ENCODE peak calls at places on chromosome 11, in six cellular contexts. H is HepG2, T is GM12878, E is HCT116, Y is Panc1, J is K562. G is an unnamed sample.

GRCh38 chr11:43579919-43580276 is 100.6 kb upstream of the HSD17B12 start:
- ATAC-seq in J (no peak), T (no peak), H (peak), E (no peak), Y (peak), G (no peak)

GRCh38 chr11:128302425-128303186 is 284.8 kb downstream of the ETS1 start:
- ATAC-seq in T (peak), E (no peak), H (no peak), Y (no peak), J (no peak), G (peak)

GRCh38 chr11:119155733-119156492 is 7.1 kb downstream of the ABCG4 start:
- ATAC-seq in J (peak), H (peak), E (peak), T (peak), Y (peak), G (no peak)

GRCh38 chr11:1156506-1157340 is 1.0 kb upstream of the MUC5AC start:
- ATAC-seq in H (no peak), T (no peak), J (no peak), Y (no peak), E (no peak), G (no peak)

GRCh38 chr11:60396790-60397189 is 531 bp downstream of the MS4A14 start:
- ATAC-seq in Y (no peak), T (peak), H (no peak), E (no peak), J (no peak), G (no peak)

GRCh38 chr11:123653405-123653996 is 923 bp downstream of the SCN3B start:
- ATAC-seq in E (peak), Y (peak), T (no peak), J (peak), H (peak), G (no peak)

GRCh38 chr11:114017723-114018122 is 41.8 kb upstream of the ZBTB16 start:
- ATAC-seq in J (no peak), Y (peak), E (no peak), T (no peak), H (no peak), G (no peak)

GRCh38 chr11:61384271-61385242 is 7.8 kb upstream of the TMEM216 start:
- ATAC-seq in Y (no peak), T (peak), H (peak), E (peak), J (peak), G (no peak)

GRCh38 chr11:6334806-6335205 is 14.5 kb upstream of the CAVIN3 start:
- ATAC-seq in Y (no peak), T (no peak), J (no peak), H (no peak), E (no peak), G (no peak)

GRCh38 chr11:84250834-84251613 is 964.9 kb upstream of the CCDC90B start:
- ATAC-seq in Y (no peak), H (no peak), T (no peak), J (no peak), E (no peak), G (no peak)

GRCh38 chr11:68581439-68581838 is 102.9 kb upstream of the GAL start:
- ATAC-seq in J (no peak), E (no peak), Y (no peak), T (no peak), H (no peak), G (no peak)

GRCh38 chr11:27718346-27718852 is 18.1 kb upstream of the BDNF start:
- ATAC-seq in Y (peak), H (peak), J (no peak), E (peak), T (peak), G (peak)

GRCh38 chr11:86483591-86484163 is 109.0 kb downstream of the CCDC81 start:
- ATAC-seq in Y (peak), T (no peak), J (peak), H (peak), E (peak), G (peak)

GRCh38 chr11:102727890-102728289 is 3.1 kb upstream of the MMP8 start:
- ATAC-seq in Y (peak), H (no peak), J (no peak), E (no peak), T (no peak), G (no peak)

GRCh38 chr11:62054484-62055121 is 69.2 kb upstream of the INCENP start:
- ATAC-seq in Y (no peak), H (peak), T (peak), J (peak), E (peak), G (no peak)

GRCh38 chr11:37597776-37598175 is 999.7 kb upstream of the RAG2 start:
- ATAC-seq in E (no peak), J (no peak), Y (no peak), T (no peak), H (no peak), G (no peak)

GRCh38 chr11:66749091-66749490 is 20.1 kb upstream of the SPTBN2 start:
- ATAC-seq in Y (no peak), T (no peak), E (no peak), H (no peak), J (no peak), G (no peak)

GRCh38 chr11:47143322-47143721 is 33.4 kb downstream of the ARFGAP2 start:
- ATAC-seq in J (no peak), Y (peak), H (no peak), T (no peak), E (no peak), G (peak)

GRCh38 chr11:129302386-129303101 is 73.1 kb upstream of the BARX2 start:
- ATAC-seq in H (no peak), J (no peak), T (no peak), Y (no peak), E (no peak), G (no peak)

GRCh38 chr11:73330569-73331093 is 22.6 kb downstream of the ARHGEF17 start:
- ATAC-seq in T (peak), Y (peak), E (peak), H (peak), J (peak), G (no peak)

GRCh38 chr11:131737357-131737756 is 366.9 kb downstream of the NTM start:
- ATAC-seq in H (no peak), E (no peak), Y (no peak), T (no peak), J (no peak), G (no peak)

GRCh38 chr11:121557348-121557747 is 104.6 kb upstream of the SORL1-AS1 start:
- ATAC-seq in J (no peak), T (peak), H (no peak), Y (no peak), E (no peak), G (no peak)

GRCh38 chr11:17554487-17554886 is 7.4 kb downstream of the OTOG start:
- ATAC-seq in H (peak), T (peak), J (peak), Y (no peak), E (peak), G (no peak)

GRCh38 chr11:60703374-60703773 is 4.0 kb downstream of the MS4A8 start:
- ATAC-seq in J (no peak), T (no peak), E (no peak), Y (no peak), H (no peak), G (no peak)

GRCh38 chr11:10728779-10729472 is 22.1 kb upstream of the CTR9 start:
- ATAC-seq in E (no peak), T (no peak), J (no peak), Y (no peak), H (no peak), G (no peak)

GRCh38 chr11:57414612-57415212 is 12.2 kb downstream of the SLC43A3 start:
- ATAC-seq in E (no peak), J (peak), T (peak), Y (no peak), H (no peak), G (no peak)

GRCh38 chr11:101267654-101268053 is 138.0 kb upstream of the PGR start:
- ATAC-seq in J (no peak), T (no peak), E (no peak), H (no peak), Y (no peak), G (no peak)

GRCh38 chr11:69562816-69563215 is 78.1 kb upstream of the CCND1 start:
- ATAC-seq in E (no peak), H (no peak), J (no peak), T (no peak), Y (no peak), G (no peak)

GRCh38 chr11:62954478-62954877 is 30.3 kb downstream of the SLC22A6 start:
- ATAC-seq in T (no peak), H (no peak), E (no peak), Y (no peak), J (peak), G (no peak)

GRCh38 chr11:47377571-47378010 is 756 bp downstream of the SPI1 start:
- ATAC-seq in H (peak), E (no peak), Y (no peak), J (peak), T (peak), G (no peak)

GRCh38 chr11:45180158-45180887 is 33.9 kb downstream of the PRDM11 start:
- ATAC-seq in T (peak), Y (peak), H (peak), J (peak), E (peak), G (peak)

GRCh38 chr11:45181595-45182550 is 35.4 kb downstream of the PRDM11 start:
- ATAC-seq in E (no peak), J (no peak), T (no peak), Y (no peak), H (no peak), G (no peak)

GRCh38 chr11:45182902-45183301 is 36.5 kb downstream of the PRDM11 start:
- ATAC-seq in T (no peak), E (no peak), J (no peak), Y (no peak), H (no peak), G (no peak)

GRCh38 chr11:45179686-45180085 is 33.2 kb downstream of the PRDM11 start:
- ATAC-seq in H (no peak), T (no peak), J (no peak), E (peak), Y (no peak), G (no peak)

GRCh38 chr11:45180888-45181594 is 34.6 kb downstream of the PRDM11 start:
- ATAC-seq in E (peak), H (peak), Y (peak), J (peak), T (peak), G (peak)
- TF ChIP-seq POLR2AphosphoS5 in E (peak), H (peak), Y (no peak), J (no peak), T (no peak), G (peak)

GRCh38 chr11:75174781-75175370 is 24.0 kb downstream of the SLCO2B1 start:
- ATAC-seq in Y (no peak), T (no peak), J (no peak), E (peak), H (no peak), G (peak)
- TF ChIP-seq POLR2AphosphoS5 in Y (no peak), T (no peak), J (no peak), E (no peak), H (no peak), G (no peak)

DNA sequence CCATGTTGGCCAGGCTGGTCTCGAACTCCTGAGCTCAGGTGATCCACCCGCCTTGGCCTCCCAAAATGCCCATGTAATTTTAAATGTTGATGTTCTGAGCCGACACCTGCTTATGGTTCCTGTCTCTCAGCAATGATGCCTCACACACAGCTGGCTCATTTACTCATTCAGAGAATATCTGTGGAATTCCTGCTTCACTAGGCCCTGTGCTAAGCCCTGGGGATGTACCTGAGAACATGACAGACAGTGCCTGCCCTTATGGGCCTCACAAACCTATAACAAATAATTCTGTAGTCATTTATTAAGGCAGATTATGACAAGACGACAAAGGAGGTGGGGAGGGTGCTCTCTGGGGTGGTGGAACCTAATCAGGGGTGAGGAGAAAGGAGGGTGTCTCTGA is 93.7 kb downstream of the PRR5L start:
- ATAC-seq in Y (no peak), E (no peak), T (peak), H (no peak), J (no peak), G (no peak)
- TF ChIP-seq POLR2AphosphoS5 in Y (no peak), E (no peak), T (no peak), H (no peak), J (no peak), G (no peak)

DNA sequence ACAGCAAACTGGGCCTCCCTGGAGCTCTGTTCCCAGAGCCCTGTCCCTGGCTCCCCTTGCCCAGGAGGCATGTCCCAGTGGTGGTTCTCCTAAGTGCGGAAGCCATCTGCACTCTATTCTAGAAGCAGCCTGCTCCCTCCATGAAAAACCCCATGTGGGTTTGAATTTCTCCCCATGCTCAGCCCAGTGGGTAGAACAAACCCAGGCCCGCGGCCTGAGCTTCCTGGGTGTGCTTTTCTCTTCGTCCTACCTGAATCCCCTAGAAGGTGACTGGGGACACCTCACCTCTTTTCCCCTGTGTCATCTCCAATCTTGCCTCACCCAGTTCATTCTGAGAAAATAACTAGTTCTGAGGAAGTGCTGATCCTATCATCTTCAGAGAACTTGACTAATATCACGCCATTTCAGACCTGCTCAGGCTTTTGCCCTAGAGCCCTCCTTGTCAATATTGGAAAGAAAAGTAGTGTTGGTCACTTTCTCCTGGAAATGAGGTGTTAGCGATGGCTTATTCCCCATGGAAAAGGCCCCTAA is 15.9 kb downstream of the IL10RA start:
- ATAC-seq in E (no peak), Y (no peak), H (no peak), J (peak), T (no peak), G (no peak)
- TF ChIP-seq POLR2AphosphoS5 in E (no peak), Y (no peak), H (no peak), J (no peak), T (no peak), G (no peak)

GRCh38 chr11:75562048-75562835 is at the start of gene SERPINH1:
- ATAC-seq in J (peak), Y (peak), E (peak), T (peak), H (peak), G (peak)

GRCh38 chr11:75561426-75562047 is 516 bp upstream of the SERPINH1 start:
- ATAC-seq in E (peak), J (no peak), Y (no peak), H (no peak), T (peak), G (no peak)

GRCh38 chr11:75563501-75563977 is 1.5 kb downstream of the SERPINH1 start:
- ATAC-seq in E (no peak), T (no peak), Y (no peak), J (no peak), H (no peak), G (no peak)

GRCh38 chr11:75563978-75564552 is 2.0 kb downstream of the SERPINH1 start:
- ATAC-seq in H (peak), T (no peak), E (no peak), Y (no peak), J (peak), G (peak)

GRCh38 chr11:75562836-75563484 is 907 bp downstream of the SERPINH1 start:
- ATAC-seq in Y (peak), T (no peak), J (peak), E (peak), H (peak), G (no peak)
- TF ChIP-seq POLR2AphosphoS5 in Y (no peak), T (peak), J (no peak), E (peak), H (peak), G (no peak)

GRCh38 chr11:13271060-13271693 is 6.4 kb upstream of the BMAL1 start:
- ATAC-seq in T (no peak), H (no peak), Y (no peak), J (no peak), E (no peak), G (no peak)
- TF ChIP-seq POLR2AphosphoS5 in T (no peak), H (no peak), Y (no peak), J (no peak), E (no peak), G (no peak)

GRCh38 chr11:95153857-95154246 is 64.2 kb downstream of the ENDOD1 start:
- ATAC-seq in T (no peak), J (no peak), H (no peak), Y (no peak), E (no peak), G (no peak)
- TF ChIP-seq POLR2AphosphoS5 in T (no peak), J (no peak), H (no peak), Y (no peak), E (no peak), G (no peak)